ENCODE peak calls at places on chromosomes 7 and 10, in ten cellular contexts. One of them, this sample, is unnamed.
A peak's percentile ranks its signal among the peaks of the same experiment; 100 is the strongest.

GRCh38 chr7:46811529-46811928 is 770.4 kb downstream of the TNS3 start:
- DNase-seq in GM10248: no peak
- DNase-seq in HCT116: no peak
- DNase-seq in progenitor cell of endocrine pancreas: no peak
- DNase-seq in natural killer cell: no peak
- DNase-seq in stomach: no peak
- DNase-seq in AG04450: peak; percentile 77
- DNase-seq in prostate gland: no peak
- DNase-seq in Calu3: no peak
- DNase-seq in transverse colon: no peak
- DNase-seq in this sample: no peak

GRCh38 chr7:1811850-1812692 is 142.0 kb downstream of the ELFN1 start:
- DNase-seq in GM10248: peak; percentile 64
- DNase-seq in HCT116: no peak
- DNase-seq in progenitor cell of endocrine pancreas: no peak
- DNase-seq in natural killer cell: no peak
- DNase-seq in stomach: peak; percentile 28
- DNase-seq in AG04450: no peak
- DNase-seq in prostate gland: no peak
- DNase-seq in Calu3: peak; percentile 32
- DNase-seq in transverse colon: no peak
- DNase-seq in this sample: no peak

GRCh38 chr7:17632401-17632800 is 307.9 kb downstream of the SNX13 start:
- DNase-seq in GM10248: no peak
- DNase-seq in HCT116: no peak
- DNase-seq in progenitor cell of endocrine pancreas: no peak
- DNase-seq in natural killer cell: no peak
- DNase-seq in stomach: no peak
- DNase-seq in AG04450: no peak
- DNase-seq in prostate gland: no peak
- DNase-seq in Calu3: no peak
- DNase-seq in transverse colon: no peak
- DNase-seq in this sample: no peak

GRCh38 chr10:71978476-71978875 is 14.3 kb downstream of the CHST3 start:
- DNase-seq in GM10248: peak; percentile 6
- DNase-seq in HCT116: no peak
- DNase-seq in progenitor cell of endocrine pancreas: no peak
- DNase-seq in natural killer cell: no peak
- DNase-seq in stomach: peak; percentile 64
- DNase-seq in AG04450: no peak
- DNase-seq in prostate gland: no peak
- DNase-seq in Calu3: no peak
- DNase-seq in transverse colon: no peak
- DNase-seq in this sample: no peak

GRCh38 chr7:102836206-102836938 is 76.4 kb upstream of the LRRC17 start:
- DNase-seq in GM10248: no peak
- DNase-seq in HCT116: peak; percentile 24
- DNase-seq in progenitor cell of endocrine pancreas: no peak
- DNase-seq in natural killer cell: no peak
- DNase-seq in stomach: no peak
- DNase-seq in AG04450: peak; percentile 81
- DNase-seq in prostate gland: no peak
- DNase-seq in Calu3: no peak
- DNase-seq in transverse colon: no peak
- DNase-seq in this sample: no peak

GRCh38 chr10:89494068-89494467 is 41.3 kb downstream of the SLC16A12 start:
- DNase-seq in GM10248: no peak
- DNase-seq in HCT116: no peak
- DNase-seq in progenitor cell of endocrine pancreas: no peak
- DNase-seq in natural killer cell: no peak
- DNase-seq in stomach: no peak
- DNase-seq in AG04450: no peak
- DNase-seq in prostate gland: no peak
- DNase-seq in Calu3: no peak
- DNase-seq in transverse colon: no peak
- DNase-seq in this sample: no peak

GRCh38 chr10:98376485-98376884 is 38.5 kb downstream of the PYROXD2 start:
- DNase-seq in GM10248: no peak
- DNase-seq in HCT116: no peak
- DNase-seq in progenitor cell of endocrine pancreas: no peak
- DNase-seq in natural killer cell: no peak
- DNase-seq in stomach: no peak
- DNase-seq in AG04450: peak; percentile 46
- DNase-seq in prostate gland: no peak
- DNase-seq in Calu3: peak; percentile 54
- DNase-seq in transverse colon: no peak
- DNase-seq in this sample: no peak

GRCh38 chr10:34280599-34281374 is 534.3 kb downstream of the PARD3 start:
- DNase-seq in GM10248: no peak
- DNase-seq in HCT116: no peak
- DNase-seq in progenitor cell of endocrine pancreas: no peak
- DNase-seq in natural killer cell: no peak
- DNase-seq in stomach: no peak
- DNase-seq in AG04450: peak; percentile 89
- DNase-seq in prostate gland: peak; percentile 64
- DNase-seq in Calu3: no peak
- DNase-seq in transverse colon: no peak
- DNase-seq in this sample: no peak

GRCh38 chr7:99031496-99031895 is 112.4 kb downstream of the SMURF1 start:
- DNase-seq in GM10248: no peak
- DNase-seq in HCT116: no peak
- DNase-seq in progenitor cell of endocrine pancreas: no peak
- DNase-seq in natural killer cell: no peak
- DNase-seq in stomach: no peak
- DNase-seq in AG04450: no peak
- DNase-seq in prostate gland: no peak
- DNase-seq in Calu3: no peak
- DNase-seq in transverse colon: no peak
- DNase-seq in this sample: no peak

GRCh38 chr7:30922596-30922995 is 10.9 kb downstream of the AQP1 start:
- DNase-seq in GM10248: no peak
- DNase-seq in HCT116: no peak
- DNase-seq in progenitor cell of endocrine pancreas: no peak
- DNase-seq in natural killer cell: peak; percentile 9
- DNase-seq in stomach: peak; percentile 14
- DNase-seq in AG04450: no peak
- DNase-seq in prostate gland: no peak
- DNase-seq in Calu3: no peak
- DNase-seq in transverse colon: peak; percentile 5
- DNase-seq in this sample: no peak

GRCh38 chr10:5862360-5862929 is 27.2 kb downstream of the ANKRD16 start:
- DNase-seq in GM10248: peak; percentile 86
- DNase-seq in HCT116: no peak
- DNase-seq in progenitor cell of endocrine pancreas: no peak
- DNase-seq in natural killer cell: no peak
- DNase-seq in stomach: no peak
- DNase-seq in AG04450: no peak
- DNase-seq in prostate gland: no peak
- DNase-seq in Calu3: no peak
- DNase-seq in transverse colon: peak; percentile 19
- DNase-seq in this sample: no peak

GRCh38 chr7:116952640-116953371 is 495 bp upstream of the ST7 start:
- DNase-seq in GM10248: no peak
- DNase-seq in HCT116: peak; percentile 28
- DNase-seq in progenitor cell of endocrine pancreas: no peak
- DNase-seq in natural killer cell: no peak
- DNase-seq in stomach: peak; percentile 73
- DNase-seq in AG04450: no peak
- DNase-seq in prostate gland: peak; percentile 9
- DNase-seq in Calu3: no peak
- DNase-seq in transverse colon: peak; percentile 13
- DNase-seq in this sample: no peak

GRCh38 chr7:87810726-87811125 is 65.4 kb downstream of the SLC25A40 start:
- DNase-seq in GM10248: no peak
- DNase-seq in HCT116: no peak
- DNase-seq in progenitor cell of endocrine pancreas: no peak
- DNase-seq in natural killer cell: no peak
- DNase-seq in stomach: no peak
- DNase-seq in AG04450: no peak
- DNase-seq in prostate gland: no peak
- DNase-seq in Calu3: no peak
- DNase-seq in transverse colon: no peak
- DNase-seq in this sample: no peak

DNA sequence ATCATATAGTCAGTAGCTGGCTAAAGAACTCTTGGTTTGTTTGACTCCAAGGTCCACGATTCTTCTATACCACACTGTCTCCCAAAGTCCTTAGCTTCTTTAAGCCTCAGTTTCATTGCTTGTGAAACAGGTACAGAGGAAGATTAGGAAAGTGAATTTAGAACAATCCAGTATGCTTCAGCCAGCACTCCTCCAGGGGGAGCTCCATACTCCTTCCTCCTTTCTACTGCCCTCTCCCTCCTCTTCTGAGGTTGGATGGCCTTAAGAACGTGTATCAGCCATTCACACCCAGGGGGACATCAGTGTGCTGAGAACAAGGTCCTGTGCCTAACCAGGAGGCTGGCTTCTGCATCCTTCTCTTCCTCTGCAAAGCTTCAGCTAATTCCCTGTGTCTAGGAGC is 54.8 kb upstream of the CALD1 start:
- DNase-seq in GM10248: peak; percentile 32
- DNase-seq in HCT116: peak; percentile 48
- DNase-seq in progenitor cell of endocrine pancreas: no peak
- DNase-seq in natural killer cell: no peak
- DNase-seq in stomach: no peak
- DNase-seq in AG04450: no peak
- DNase-seq in prostate gland: no peak
- DNase-seq in Calu3: peak; percentile 57
- DNase-seq in transverse colon: no peak
- DNase-seq in this sample: no peak
- TF ChIP-seq CTCF in GM10248: peak; percentile 45
- TF ChIP-seq CTCF in HCT116: peak; percentile 75
- TF ChIP-seq CTCF in progenitor cell of endocrine pancreas: peak; percentile 55
- TF ChIP-seq CTCF in natural killer cell: no peak
- TF ChIP-seq CTCF in stomach: no peak
- TF ChIP-seq CTCF in AG04450: peak; percentile 66
- TF ChIP-seq CTCF in prostate gland: no peak
- TF ChIP-seq CTCF in Calu3: no peak
- TF ChIP-seq CTCF in transverse colon: peak; percentile 14
- TF ChIP-seq CTCF in this sample: no peak

GRCh38 chr10:48233643-48234042 is 40.9 kb downstream of the FRMPD2 start:
- DNase-seq in GM10248: no peak
- DNase-seq in HCT116: no peak
- DNase-seq in progenitor cell of endocrine pancreas: no peak
- DNase-seq in natural killer cell: no peak
- DNase-seq in stomach: no peak
- DNase-seq in AG04450: no peak
- DNase-seq in prostate gland: no peak
- DNase-seq in Calu3: no peak
- DNase-seq in transverse colon: no peak
- DNase-seq in this sample: no peak
- TF ChIP-seq CTCF in GM10248: no peak
- TF ChIP-seq CTCF in HCT116: peak; percentile 8
- TF ChIP-seq CTCF in progenitor cell of endocrine pancreas: no peak
- TF ChIP-seq CTCF in natural killer cell: no peak
- TF ChIP-seq CTCF in stomach: no peak
- TF ChIP-seq CTCF in AG04450: no peak
- TF ChIP-seq CTCF in prostate gland: no peak
- TF ChIP-seq CTCF in Calu3: no peak
- TF ChIP-seq CTCF in transverse colon: no peak
- TF ChIP-seq CTCF in this sample: no peak

GRCh38 chr7:39746162-39746782 is 122.9 kb downstream of the RALA start:
- DNase-seq in GM10248: peak; percentile 76
- DNase-seq in HCT116: peak; percentile 47
- DNase-seq in progenitor cell of endocrine pancreas: peak; percentile 47
- DNase-seq in natural killer cell: peak; percentile 28
- DNase-seq in stomach: peak; percentile 80
- DNase-seq in AG04450: peak; percentile 67
- DNase-seq in prostate gland: peak; percentile 75
- DNase-seq in Calu3: peak; percentile 89
- DNase-seq in transverse colon: peak; percentile 78
- DNase-seq in this sample: no peak

GRCh38 chr7:39745320-39745719 is 121.9 kb downstream of the RALA start:
- DNase-seq in GM10248: no peak
- DNase-seq in HCT116: no peak
- DNase-seq in progenitor cell of endocrine pancreas: no peak
- DNase-seq in natural killer cell: no peak
- DNase-seq in stomach: no peak
- DNase-seq in AG04450: no peak
- DNase-seq in prostate gland: no peak
- DNase-seq in Calu3: no peak
- DNase-seq in transverse colon: no peak
- DNase-seq in this sample: no peak

GRCh38 chr7:39744620-39745019 is 121.2 kb downstream of the RALA start:
- DNase-seq in GM10248: no peak
- DNase-seq in HCT116: no peak
- DNase-seq in progenitor cell of endocrine pancreas: no peak
- DNase-seq in natural killer cell: no peak
- DNase-seq in stomach: no peak
- DNase-seq in AG04450: no peak
- DNase-seq in prostate gland: no peak
- DNase-seq in Calu3: no peak
- DNase-seq in transverse colon: no peak
- DNase-seq in this sample: no peak

GRCh38 chr7:39741942-39742623 is 118.7 kb downstream of the RALA start:
- DNase-seq in GM10248: no peak
- DNase-seq in HCT116: no peak
- DNase-seq in progenitor cell of endocrine pancreas: no peak
- DNase-seq in natural killer cell: peak; percentile 19
- DNase-seq in stomach: no peak
- DNase-seq in AG04450: no peak
- DNase-seq in prostate gland: no peak
- DNase-seq in Calu3: peak; percentile 90
- DNase-seq in transverse colon: peak; percentile 48
- DNase-seq in this sample: no peak
- TF ChIP-seq CTCF in GM10248: peak; percentile 47
- TF ChIP-seq CTCF in HCT116: peak; percentile 86
- TF ChIP-seq CTCF in progenitor cell of endocrine pancreas: peak; percentile 52
- TF ChIP-seq CTCF in natural killer cell: peak; percentile 49
- TF ChIP-seq CTCF in stomach: no peak
- TF ChIP-seq CTCF in AG04450: peak; percentile 30
- TF ChIP-seq CTCF in prostate gland: no peak
- TF ChIP-seq CTCF in Calu3: peak; percentile 98
- TF ChIP-seq CTCF in transverse colon: peak; percentile 36
- TF ChIP-seq CTCF in this sample: no peak

DNA sequence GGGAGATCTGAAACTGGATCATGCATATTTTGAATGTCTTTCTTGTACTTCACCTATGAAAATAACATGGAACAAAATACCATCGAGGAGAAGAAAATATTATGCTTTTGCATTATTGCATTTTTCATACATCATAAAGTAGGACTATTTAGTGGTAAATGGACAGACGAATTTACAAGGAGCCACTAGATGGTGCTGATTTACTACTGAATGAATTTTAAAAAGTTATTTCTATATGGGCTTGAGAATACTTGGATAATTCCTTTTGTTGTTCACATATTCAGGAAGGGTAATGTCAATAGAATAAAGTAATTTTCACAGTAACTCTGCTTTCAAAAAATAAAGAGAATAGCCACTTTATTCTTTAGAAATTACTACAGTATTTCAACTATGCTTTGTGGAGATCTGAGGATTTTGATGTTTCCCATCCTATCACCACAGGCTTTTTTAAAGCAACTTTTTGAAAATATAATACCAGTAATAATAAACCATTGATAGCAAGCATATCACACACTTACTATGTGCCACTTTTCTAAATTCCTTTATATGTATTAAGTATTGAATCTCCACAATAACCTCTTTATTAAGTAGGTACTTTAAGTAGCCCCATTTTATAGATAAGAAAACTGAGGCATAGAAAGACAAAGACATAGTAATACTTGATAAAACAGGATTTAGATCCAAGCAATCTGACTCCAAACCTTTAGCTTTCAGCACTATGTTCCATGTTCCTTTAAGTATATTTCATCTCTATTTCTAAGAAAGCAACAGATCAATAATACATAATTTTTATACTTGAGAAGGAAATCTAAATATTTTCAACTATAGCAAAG is 38.6 kb downstream of the NEBL start:
- DNase-seq in GM10248: no peak
- DNase-seq in HCT116: peak; percentile 8
- DNase-seq in progenitor cell of endocrine pancreas: no peak
- DNase-seq in natural killer cell: no peak
- DNase-seq in stomach: no peak
- DNase-seq in AG04450: no peak
- DNase-seq in prostate gland: no peak
- DNase-seq in Calu3: no peak
- DNase-seq in transverse colon: no peak
- DNase-seq in this sample: no peak
- TF ChIP-seq CTCF in GM10248: peak; percentile 38
- TF ChIP-seq CTCF in HCT116: peak; percentile 37
- TF ChIP-seq CTCF in progenitor cell of endocrine pancreas: peak; percentile 75
- TF ChIP-seq CTCF in natural killer cell: no peak
- TF ChIP-seq CTCF in stomach: no peak
- TF ChIP-seq CTCF in AG04450: peak; percentile 42
- TF ChIP-seq CTCF in prostate gland: no peak
- TF ChIP-seq CTCF in Calu3: no peak
- TF ChIP-seq CTCF in transverse colon: peak; percentile 35
- TF ChIP-seq CTCF in this sample: no peak

This sample was measured in activated B cell treated with CpG ODN at 0.5 μM for 24 hours.